ENCODE peak calls at places on chromosomes 13 and 19, in six cellular contexts. V is mammary epithelial cell, B is cardiac muscle cell, L is WERI-Rb-1, S is GM13976, C is esophagus muscularis mucosa. H is an unnamed sample.
A peak's percentile ranks its signal among the peaks of the same experiment; 100 is the strongest.

GRCh38 chr13:111252449-111253124 is 67.9 kb upstream of the TEX29 start:
- DNase-seq in V (no peak), B (no peak), L (no peak), S (no peak), C (peak; percentile 17), H (no peak)

GRCh38 chr19:4775627-4776152 is 15.8 kb upstream of the FEM1A start:
- DNase-seq in V (no peak), B (no peak), L (no peak), S (no peak), C (no peak), H (no peak)

GRCh38 chr19:10270616-10271394 is at the start of gene ICAM1:
- DNase-seq in V (peak; percentile 33), B (peak; percentile 95), L (peak; percentile 43), S (peak; percentile 89), C (peak; percentile 98), H (peak; percentile 95)

GRCh38 chr13:29594310-29594709 is 1.2 kb downstream of the SLC7A1 start:
- DNase-seq in V (peak; percentile 73), B (peak; percentile 54), L (peak; percentile 6), S (peak; percentile 67), C (peak; percentile 92), H (peak; percentile 74)

GRCh38 chr19:15253076-15253475 is 20.8 kb upstream of the EPHX3 start:
- DNase-seq in V (no peak), B (no peak), L (no peak), S (no peak), C (no peak), H (no peak)

GRCh38 chr19:6752257-6753177 is 13.0 kb downstream of the TRIP10 start:
- DNase-seq in V (no peak), B (no peak), L (no peak), S (peak; percentile 14), C (no peak), H (no peak)

GRCh38 chr19:29541473-29542253 is 15.9 kb downstream of the VSTM2B start:
- DNase-seq in V (no peak), B (no peak), L (no peak), S (no peak), C (no peak), H (no peak)

GRCh38 chr13:98447881-98448641 is 128.8 kb downstream of the STK24 start:
- DNase-seq in V (no peak), B (peak; percentile 12), L (peak; percentile 86), S (peak; percentile 31), C (no peak), H (peak; percentile 87)

GRCh38 chr13:81224502-81224833 is 883.5 kb upstream of the SPRY2 start:
- DNase-seq in V (no peak), B (no peak), L (no peak), S (no peak), C (no peak), H (no peak)
- TF ChIP-seq CTCF in V (no peak), B (no peak), L (no peak), S (no peak), C (no peak), H (no peak)

DNA sequence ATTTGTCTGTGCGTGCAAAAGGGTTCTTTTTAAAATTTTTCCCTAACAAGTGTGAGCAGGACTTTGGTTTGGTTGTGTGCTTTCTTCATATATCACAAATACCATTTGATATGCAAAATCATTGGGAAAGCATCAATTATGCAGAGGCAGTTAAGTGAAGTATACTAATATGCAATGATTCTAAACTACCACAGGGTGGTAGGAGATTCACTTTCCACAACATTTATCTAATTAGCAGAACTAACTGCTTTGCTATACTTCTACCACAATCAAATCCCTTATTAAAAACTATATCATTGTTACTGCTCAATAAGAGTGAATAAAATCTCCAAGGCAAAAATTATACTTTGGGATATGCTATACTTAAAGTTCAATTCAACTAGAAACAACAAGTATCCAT is 2738.9 kb upstream of the PCDH20 start:
- DNase-seq in V (no peak), B (peak; percentile 38), L (no peak), S (no peak), C (no peak), H (no peak)
- TF ChIP-seq CTCF in V (peak; percentile 37), B (peak; percentile 42), L (no peak), S (no peak), C (no peak), H (no peak)

GRCh38 chr13:97327071-97327470 is 104.9 kb downstream of the MBNL2 start:
- DNase-seq in V (no peak), B (no peak), L (no peak), S (no peak), C (peak; percentile 17), H (no peak)

GRCh38 chr13:97322740-97323342 is 100.7 kb downstream of the MBNL2 start:
- DNase-seq in V (no peak), B (peak; percentile 52), L (no peak), S (no peak), C (peak; percentile 53), H (no peak)

GRCh38 chr13:97321616-97322321 is 99.6 kb downstream of the MBNL2 start:
- DNase-seq in V (no peak), B (no peak), L (no peak), S (no peak), C (peak; percentile 29), H (no peak)

GRCh38 chr13:97325738-97326137 is 103.6 kb downstream of the MBNL2 start:
- DNase-seq in V (peak; percentile 29), B (no peak), L (no peak), S (no peak), C (peak; percentile 12), H (no peak)

DNA sequence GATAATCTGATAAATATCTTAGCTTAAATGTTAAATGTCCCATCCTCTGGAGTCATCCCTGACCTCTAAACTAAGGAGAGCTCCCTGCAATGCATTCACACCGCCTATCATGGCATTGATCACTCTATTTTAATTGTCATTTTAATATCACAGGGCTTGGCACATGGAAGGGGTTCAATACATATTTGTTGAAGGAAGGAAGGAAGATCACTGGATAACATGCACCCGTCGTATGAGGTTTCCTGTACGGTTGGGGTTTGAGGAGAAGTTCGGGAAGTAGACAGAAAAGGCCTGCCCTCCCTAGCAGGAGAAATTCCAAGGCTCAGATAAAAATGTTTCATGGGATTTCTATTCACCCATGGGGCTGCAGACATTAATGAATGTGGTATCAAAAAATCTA is 102.0 kb downstream of the MBNL2 start:
- DNase-seq in V (no peak), B (no peak), L (no peak), S (no peak), C (peak; percentile 68), H (no peak)
- TF ChIP-seq CTCF in V (no peak), B (no peak), L (no peak), S (no peak), C (no peak), H (no peak)

DNA sequence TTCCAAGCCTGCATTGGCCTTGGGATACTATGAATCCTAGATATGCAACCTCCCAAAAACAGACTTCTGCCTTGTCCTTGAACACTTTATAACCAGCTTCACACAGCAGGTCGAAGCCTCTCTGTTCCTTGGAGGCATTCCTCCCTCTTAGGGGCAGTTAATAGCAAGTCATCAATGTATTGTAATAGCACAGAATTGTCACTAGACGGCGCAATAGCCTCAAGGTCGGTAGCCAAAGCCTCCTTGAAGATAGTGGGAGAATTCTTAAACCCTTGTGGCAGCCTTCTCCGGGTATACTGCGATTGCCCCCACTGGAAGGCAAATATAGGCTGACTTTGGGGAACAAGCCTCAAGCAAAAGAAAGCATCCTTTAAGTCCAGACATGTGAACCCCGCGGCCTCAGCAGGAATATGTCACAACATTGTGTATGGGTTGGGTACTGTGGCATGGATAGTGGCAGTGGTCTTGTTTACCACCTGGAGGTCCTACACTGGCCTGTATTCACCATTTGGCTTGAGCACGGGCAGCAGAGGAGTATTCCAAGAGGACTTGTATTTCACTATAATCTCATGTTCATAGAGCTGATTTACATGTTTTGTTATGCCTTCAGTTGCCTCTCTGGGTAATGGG is 61.1 kb downstream of the ZNF431 start:
- DNase-seq in V (peak; percentile 38), B (peak; percentile 54), L (peak; percentile 44), S (peak; percentile 6), C (no peak), H (peak; percentile 13)
- TF ChIP-seq CTCF in V (peak; percentile 87), B (peak; percentile 60), L (peak; percentile 92), S (peak; percentile 18), C (peak; percentile 48), H (peak; percentile 25)

DNA sequence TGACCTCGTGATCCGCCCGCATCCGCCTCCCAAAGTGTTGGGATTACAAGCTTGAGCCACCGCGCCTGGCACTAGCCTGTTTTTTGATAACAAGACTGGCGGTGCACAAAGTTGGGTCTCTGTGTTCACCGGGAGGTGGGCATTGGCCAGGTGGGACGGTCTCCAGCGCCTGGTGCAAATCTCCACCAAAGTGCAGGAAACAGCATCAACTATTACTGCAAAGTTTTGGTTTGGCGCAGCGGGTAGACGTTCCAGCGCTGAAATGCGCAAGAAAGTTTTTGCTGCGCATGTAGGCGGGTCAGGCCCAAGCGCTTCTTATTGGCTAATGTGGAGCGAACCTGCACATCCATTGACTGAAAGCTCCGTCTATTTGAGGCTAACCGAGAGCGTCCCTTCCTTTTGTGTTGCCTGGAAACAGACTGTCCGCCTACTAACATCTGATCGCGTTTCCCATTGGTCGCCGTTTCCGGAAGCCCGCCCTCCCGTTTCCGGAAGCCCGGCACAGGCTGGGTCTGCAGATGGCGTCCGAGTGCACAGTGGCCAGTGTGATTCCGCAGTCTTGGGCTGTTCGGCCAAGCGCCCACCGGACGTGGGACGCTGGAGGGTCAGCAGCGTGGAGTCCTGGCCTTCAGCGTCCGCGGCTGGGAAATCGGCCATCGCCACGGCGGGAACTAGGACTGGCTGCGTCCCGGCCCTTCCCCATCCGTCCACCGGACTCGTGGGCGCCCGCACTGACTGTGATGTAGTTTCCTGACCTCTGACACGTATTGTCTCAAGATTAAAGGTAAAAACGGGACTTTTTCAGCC is 53.3 kb upstream of the ZNF527 start:
- DNase-seq in V (peak; percentile 98), B (peak; percentile 99), L (peak; percentile 96), S (peak; percentile 94), C (peak; percentile 98), H (peak; percentile 99)
- TF ChIP-seq CTCF in V (peak; percentile 48), B (peak; percentile 36), L (peak; percentile 50), S (peak; percentile 30), C (no peak), H (peak; percentile 31)

DNA sequence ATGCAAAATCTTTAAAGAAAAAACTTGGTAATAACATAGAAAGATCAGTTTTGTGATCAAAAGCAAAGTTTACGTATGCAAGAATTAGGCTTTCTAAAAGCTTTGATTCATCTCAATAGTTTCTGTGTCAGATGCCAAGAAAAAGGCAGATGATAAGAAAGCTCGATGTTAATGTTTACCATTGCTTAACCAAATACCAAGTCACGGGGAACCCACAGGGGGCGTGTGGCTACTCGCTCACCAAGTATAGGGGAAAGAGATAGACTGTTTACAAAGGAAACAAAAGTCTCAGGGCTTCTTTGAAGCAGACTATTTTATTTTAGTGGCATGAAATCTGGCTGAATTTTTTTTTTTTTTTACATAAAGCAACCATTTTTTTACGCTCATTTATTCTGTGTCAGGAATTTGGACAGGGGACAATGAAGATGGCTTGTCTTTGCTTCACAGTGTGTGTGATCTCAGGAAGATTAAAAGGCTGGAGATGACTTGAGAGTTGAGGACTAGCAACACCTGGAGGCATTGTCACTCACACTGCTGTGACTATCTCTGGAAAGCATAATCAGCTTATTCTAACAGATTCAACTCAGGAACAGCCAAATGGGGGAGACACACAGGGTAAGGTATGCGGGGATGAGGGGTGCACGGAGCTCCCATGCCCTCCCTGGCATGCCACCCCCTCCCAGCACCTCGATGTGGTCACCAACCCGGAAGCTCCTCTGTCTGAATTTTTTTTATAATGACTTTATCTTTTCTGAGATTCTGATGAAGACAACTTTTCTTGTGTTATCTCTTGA is 24.9 kb downstream of the RCBTB1 start:
- DNase-seq in V (peak; percentile 53), B (peak; percentile 70), L (peak; percentile 14), S (no peak), C (no peak), H (no peak)
- TF ChIP-seq CTCF in V (peak; percentile 30), B (peak; percentile 53), L (no peak), S (no peak), C (no peak), H (no peak)

DNA sequence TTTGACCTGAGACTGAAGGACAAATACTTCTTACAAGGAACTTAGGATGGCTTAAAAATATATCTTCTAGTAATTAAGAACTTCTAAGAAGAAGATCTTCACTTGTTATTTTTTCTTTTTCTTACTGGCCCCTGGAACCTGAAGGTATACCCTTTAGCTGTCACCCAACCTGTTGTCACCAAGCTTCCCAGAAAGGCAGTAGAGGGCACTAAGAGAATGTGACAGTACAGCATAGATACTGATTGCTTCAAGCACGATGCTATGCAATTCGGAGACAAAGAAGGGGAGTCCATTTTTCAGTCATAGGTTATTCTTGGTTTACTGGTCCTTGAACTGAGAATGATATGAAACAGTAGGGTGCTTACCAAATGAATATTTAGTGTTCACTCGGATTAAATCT is 208.3 kb upstream of the PCDH9 start:
- DNase-seq in V (no peak), B (no peak), L (no peak), S (no peak), C (no peak), H (no peak)
- TF ChIP-seq CTCF in V (peak; percentile 19), B (no peak), L (no peak), S (no peak), C (no peak), H (no peak)